ENCODE peak calls at places on chromosomes 2 and 18, in four cellular contexts. V is activated CD8-positive, alpha-beta memory T cell treated with anti-CD3 and anti-CD28 coated beads for 24 hours; Y is lower lobe of right lung; E is Right ventricle myocardium superior. M is an unnamed sample.

GRCh38 chr2:190553254-190553653 is 18.7 kb upstream of the NEMP2 start:
- DNase-seq in V (no peak), Y (no peak), E (no peak), M (no peak)

GRCh38 chr2:129619471-129619870 is 360.0 kb upstream of the RAB6C start:
- DNase-seq in V (no peak), Y (no peak), E (no peak), M (no peak)

GRCh38 chr18:33735428-33735827 is 157.4 kb downstream of the ASXL3 start:
- DNase-seq in V (no peak), Y (no peak), E (no peak), M (no peak)

GRCh38 chr18:48940854-48941531 is 9.8 kb downstream of the SMAD7 start:
- DNase-seq in V (peak; percentile 82), Y (no peak), E (no peak), M (peak; percentile 56)

GRCh38 chr18:10419420-10420103 is 34.9 kb upstream of the APCDD1 start:
- DNase-seq in V (no peak), Y (no peak), E (no peak), M (no peak)

GRCh38 chr2:100643906-100644501 is 81.2 kb downstream of the PDCL3 start:
- DNase-seq in V (no peak), Y (no peak), E (no peak), M (no peak)

GRCh38 chr2:104793971-104794370 is 59.9 kb upstream of the POU3F3 start:
- DNase-seq in V (no peak), Y (no peak), E (no peak), M (no peak)

GRCh38 chr2:19706332-19706731 is 195.5 kb downstream of the TTC32 start:
- DNase-seq in V (no peak), Y (no peak), E (no peak), M (no peak)

GRCh38 chr2:85893428-85894258 is 4.9 kb upstream of the ST3GAL5 start:
- DNase-seq in V (no peak), Y (no peak), E (no peak), M (no peak)

GRCh38 chr2:29482341-29482740 is 367.1 kb downstream of the CLIP4 start:
- DNase-seq in V (no peak), Y (no peak), E (no peak), M (no peak)

GRCh38 chr2:47631840-47632398 is 151.0 kb upstream of the MSH6 start:
- DNase-seq in V (no peak), Y (no peak), E (no peak), M (no peak)

GRCh38 chr2:235055891-235056516 is 104.2 kb downstream of the SH3BP4 start:
- DNase-seq in V (no peak), Y (no peak), E (no peak), M (no peak)

GRCh38 chr2:135072125-135072997 is 20.3 kb downstream of the RAB3GAP1 start:
- DNase-seq in V (no peak), Y (no peak), E (no peak), M (no peak)

GRCh38 chr2:169716229-169716886 is 17.3 kb upstream of the KLHL23 start:
- DNase-seq in V (no peak), Y (no peak), E (no peak), M (no peak)

GRCh38 chr18:12334280-12335262 is 26.5 kb downstream of the TUBB6 start:
- DNase-seq in V (peak; percentile 33), Y (no peak), E (no peak), M (no peak)

GRCh38 chr2:187302619-187303018 is 145.4 kb downstream of the CALCRL start:
- DNase-seq in V (no peak), Y (no peak), E (no peak), M (no peak)

GRCh38 chr2:206584323-206585116 is 57.8 kb upstream of the FAM237A start:
- DNase-seq in V (no peak), Y (no peak), E (peak; percentile 39), M (no peak)

GRCh38 chr18:75162467-75162866 is 46.5 kb downstream of the PTGR3 start:
- DNase-seq in V (no peak), Y (no peak), E (no peak), M (no peak)

M was measured in activated CD4-positive, CD25-positive, alpha-beta regulatory T cell treated with anti-CD3 and anti-CD28 coated beads, Interleukin-2, amount 50 U/mL, for 72 hours.